ENCODE peak calls at places on chromosomes 13 and 19, in six cellular contexts. B is GM12864; T is uterus; V is body of pancreas; Q is upper lobe of left lung; X is CD8-positive, alpha-beta T cell. G is an unnamed sample.

GRCh38 chr19:51803965-51804364 is 9.0 kb downstream of the FPR3 start:
- DNase-seq in B (no peak), T (no peak), V (no peak), Q (no peak), X (no peak), G (no peak)

GRCh38 chr19:42409477-42409876 is 17.7 kb downstream of the LIPE start:
- DNase-seq in B (no peak), T (no peak), V (no peak), Q (peak; percentile 68), X (no peak), G (no peak)

GRCh38 chr13:97934590-97934989 is 18.9 kb upstream of the IPO5 start:
- DNase-seq in B (no peak), T (no peak), V (no peak), Q (no peak), X (no peak), G (no peak)

GRCh38 chr19:33205531-33206260 is 11.6 kb downstream of the LRP3 start:
- DNase-seq in B (no peak), T (no peak), V (no peak), Q (peak; percentile 85), X (no peak), G (no peak)

GRCh38 chr13:27079421-27079958 is 92.1 kb downstream of the USP12 start:
- DNase-seq in B (no peak), T (no peak), V (no peak), Q (no peak), X (no peak), G (peak; percentile 86)

GRCh38 chr13:79393564-79394249 is 12.3 kb downstream of the RBM26 start:
- DNase-seq in B (peak; percentile 57), T (no peak), V (no peak), Q (no peak), X (peak; percentile 55), G (no peak)

GRCh38 chr13:113992276-113993005 is 18.6 kb upstream of the C13orf46 start:
- DNase-seq in B (no peak), T (no peak), V (no peak), Q (peak; percentile 58), X (no peak), G (no peak)

GRCh38 chr13:80755925-80756324 is 415.0 kb upstream of the SPRY2 start:
- DNase-seq in B (no peak), T (no peak), V (no peak), Q (no peak), X (no peak), G (no peak)

GRCh38 chr19:409515-410242 is 732 bp upstream of the C2CD4C start:
- DNase-seq in B (no peak), T (no peak), V (peak; percentile 21), Q (no peak), X (no peak), G (no peak)

GRCh38 chr19:45769821-45770191 is 754 bp upstream of the SIX5 start:
- DNase-seq in B (no peak), T (peak; percentile 72), V (peak; percentile 62), Q (peak; percentile 84), X (no peak), G (no peak)

GRCh38 chr19:47489072-47489914 is 5.3 kb upstream of the KPTN start:
- DNase-seq in B (no peak), T (no peak), V (no peak), Q (no peak), X (no peak), G (no peak)

GRCh38 chr13:57918913-57919312 is 287.4 kb downstream of the PCDH17 start:
- DNase-seq in B (no peak), T (no peak), V (no peak), Q (no peak), X (no peak), G (no peak)

GRCh38 chr19:40754611-40755247 is 3.7 kb downstream of the SNRPA start:
- DNase-seq in B (no peak), T (no peak), V (peak; percentile 44), Q (no peak), X (no peak), G (no peak)

GRCh38 chr19:46955813-46956371 is 63.7 kb upstream of the NPAS1 start:
- DNase-seq in B (no peak), T (no peak), V (no peak), Q (no peak), X (no peak), G (no peak)

GRCh38 chr13:54511356-54511755 is 1482.7 kb downstream of the OLFM4 start:
- DNase-seq in B (no peak), T (no peak), V (no peak), Q (no peak), X (no peak), G (no peak)

GRCh38 chr19:55503447-55504251 is 15.4 kb downstream of the SSC5D start:
- DNase-seq in B (peak; percentile 68), T (peak; percentile 91), V (peak; percentile 88), Q (peak; percentile 99), X (peak; percentile 93), G (no peak)
- TF ChIP-seq CTCF in B (peak; percentile 96), T (peak; percentile 97), V (peak; percentile 98), Q (peak; percentile 99), X (peak; percentile 99), G (peak; percentile 98)

GRCh38 chr13:23547000-23547590 is 23.1 kb upstream of the TNFRSF19 start:
- DNase-seq in B (no peak), T (peak; percentile 25), V (peak; percentile 16), Q (peak; percentile 83), X (no peak), G (no peak)
- H3K4me3 ChIP-seq in B (no peak overlapping the region), T (peak overlapping the region; percentile 50), V (no peak overlapping the region), Q (peak overlapping the region; percentile 45), X (no peak overlapping the region), G (peak overlapping the region; percentile 62)

GRCh38 chr19:35045667-35046300 is 4.3 kb downstream of the HPN start:
- DNase-seq in B (no peak), T (no peak), V (no peak), Q (no peak), X (peak; percentile 26), G (no peak)
- TF ChIP-seq CTCF in B (peak; percentile 75), T (peak; percentile 8), V (no peak), Q (peak; percentile 37), X (peak; percentile 16), G (peak; percentile 37)

GRCh38 chr19:35905178-35905727 is 2.8 kb downstream of the TYROBP start:
- DNase-seq in B (no peak), T (no peak), V (no peak), Q (no peak), X (no peak), G (no peak)

GRCh38 chr19:35908010-35908441 is at the start of gene TYROBP:
- DNase-seq in B (no peak), T (no peak), V (no peak), Q (peak; percentile 54), X (no peak), G (no peak)

GRCh38 chr19:35909684-35910035 is 1.6 kb upstream of the TYROBP start:
- DNase-seq in B (no peak), T (no peak), V (no peak), Q (no peak), X (no peak), G (no peak)

GRCh38 chr19:35908977-35909683 is 1.0 kb upstream of the TYROBP start:
- DNase-seq in B (no peak), T (no peak), V (no peak), Q (peak; percentile 48), X (peak; percentile 29), G (no peak)

GRCh38 chr19:35907377-35907745 is 734 bp downstream of the TYROBP start:
- DNase-seq in B (no peak), T (no peak), V (no peak), Q (peak; percentile 70), X (no peak), G (no peak)
- H3K4me3 ChIP-seq in B (no peak overlapping the region), T (no peak overlapping the region), V (no peak overlapping the region), Q (peak overlapping the region; percentile 39), X (no peak overlapping the region), G (no peak overlapping the region)

GRCh38 chr19:11256189-11256588 is 6.1 kb downstream of the DOCK6 start:
- DNase-seq in B (no peak), T (no peak), V (no peak), Q (no peak), X (no peak), G (no peak)

GRCh38 chr19:11251650-11252314 is 10.5 kb downstream of the DOCK6 start:
- DNase-seq in B (no peak), T (no peak), V (no peak), Q (peak; percentile 48), X (no peak), G (no peak)

GRCh38 chr19:11257827-11258380 is 4.4 kb downstream of the DOCK6 start:
- DNase-seq in B (no peak), T (no peak), V (no peak), Q (no peak), X (no peak), G (no peak)

GRCh38 chr19:11252665-11253355 is 9.5 kb downstream of the DOCK6 start:
- DNase-seq in B (no peak), T (no peak), V (no peak), Q (peak; percentile 61), X (no peak), G (no peak)

GRCh38 chr19:11254662-11255061 is 7.7 kb downstream of the DOCK6 start:
- DNase-seq in B (no peak), T (no peak), V (no peak), Q (no peak), X (no peak), G (no peak)
- TF ChIP-seq CTCF in B (peak; percentile 35), T (no peak), V (no peak), Q (no peak), X (no peak), G (peak; percentile 20)

GRCh38 chr19:57964761-57965160 is 9.6 kb downstream of the C19orf18 start:
- DNase-seq in B (no peak), T (no peak), V (no peak), Q (no peak), X (no peak), G (no peak)

GRCh38 chr19:57961785-57962184 is 12.5 kb downstream of the C19orf18 start:
- DNase-seq in B (no peak), T (no peak), V (no peak), Q (no peak), X (no peak), G (no peak)
- H3K4me3 ChIP-seq in B (no peak overlapping the region), T (no peak overlapping the region), V (no peak overlapping the region), Q (no peak overlapping the region), X (no peak overlapping the region), G (no peak overlapping the region)

DNA sequence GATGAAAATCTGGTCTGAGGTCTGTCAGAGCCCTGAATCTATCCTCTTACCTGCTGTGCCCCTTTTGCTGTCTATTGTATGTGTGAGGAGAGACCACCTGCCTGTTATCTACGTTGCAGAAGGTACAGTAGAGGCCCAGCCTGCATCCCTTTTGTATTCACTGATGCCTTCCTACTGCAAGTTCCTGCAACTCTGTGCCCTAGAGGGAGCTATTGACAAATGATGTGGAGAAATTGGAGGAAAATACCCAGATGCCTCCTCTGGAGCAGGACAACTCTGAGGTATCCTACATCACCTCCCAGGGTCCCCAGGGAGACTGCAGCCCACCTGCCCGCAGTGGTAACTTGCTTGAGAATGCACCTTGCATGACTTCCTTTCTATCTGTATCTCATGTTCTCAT is 33.7 kb downstream of the SIAH3 start:
- DNase-seq in B (no peak), T (no peak), V (no peak), Q (no peak), X (no peak), G (no peak)
- TF ChIP-seq CTCF in B (no peak), T (no peak), V (no peak), Q (no peak), X (no peak), G (no peak)

G was measured in AG09309.